ENCODE peak calls at places on chromosomes 5 and 9, in nine cellular contexts. X is fibroblast of villous mesenchyme; Y is GM19239; N is iris pigment epithelial cell; K is mesendoderm; T is effector memory CD8-positive, alpha-beta T cell; I is germinal center; C is GM04503; E is stimulated activated CD4-positive, alpha-beta T cell treated with anti-CD3 and anti-CD28 coated beads, Interleukin-12 subunit alpha, Interleukin-12 subunit beta, amount 100 ng/mL, for 48 hours. U is an unnamed sample.

GRCh38 chr9:134323741-134324358 is 2.4 kb upstream of the RXRA start:
- DNase-seq in X (peak), I (no peak), K (peak), C (no peak), N (no peak), T (no peak), E (no peak), Y (no peak), U (no peak)

GRCh38 chr5:74418709-74419108 is 221.8 kb downstream of the ENC1 start:
- DNase-seq in X (no peak), Y (no peak), C (no peak), I (no peak), N (no peak), E (no peak), K (no peak), T (no peak), U (no peak)

GRCh38 chr9:81613002-81613750 is 76.2 kb downstream of the TLE1 start:
- DNase-seq in T (no peak), K (no peak), X (peak), C (peak), Y (no peak), N (peak), I (no peak), E (no peak), U (peak)

GRCh38 chr5:16819522-16820167 is 116.4 kb downstream of the MYO10 start:
- DNase-seq in K (no peak), N (peak), T (no peak), C (peak), I (no peak), E (no peak), Y (no peak), X (peak), U (peak)

GRCh38 chr9:14478175-14479165 is 164.5 kb upstream of the NFIB start:
- DNase-seq in I (no peak), T (no peak), N (no peak), K (no peak), X (peak), C (no peak), E (no peak), Y (no peak), U (no peak)

GRCh38 chr9:19720374-19720773 is 68.5 kb downstream of the SLC24A2 start:
- DNase-seq in K (peak), I (no peak), C (no peak), E (no peak), X (peak), T (no peak), N (peak), Y (no peak), U (peak)

GRCh38 chr5:60652206-60652605 is 47.8 kb downstream of the DEPDC1B start:
- DNase-seq in C (peak), T (no peak), Y (no peak), K (peak), I (no peak), E (no peak), N (peak), X (peak), U (peak)

GRCh38 chr5:151612689-151613427 is 21.7 kb upstream of the FAT2 start:
- DNase-seq in C (no peak), T (peak), Y (peak), K (peak), X (no peak), N (peak), E (peak), I (no peak), U (no peak)

GRCh38 chr5:53481354-53481886 is 991 bp downstream of the FST start:
- DNase-seq in I (no peak), X (no peak), T (no peak), C (no peak), E (no peak), N (peak), K (no peak), Y (no peak), U (peak)

GRCh38 chr5:40717281-40717680 is 37.6 kb downstream of the PTGER4 start:
- DNase-seq in T (no peak), N (peak), K (no peak), Y (no peak), I (no peak), X (peak), C (peak), E (no peak), U (peak)

GRCh38 chr5:43042176-43042625 is 2.1 kb upstream of the ANXA2R start:
- DNase-seq in K (peak), T (peak), I (peak), N (peak), X (peak), E (peak), C (peak), Y (no peak), U (peak)

GRCh38 chr9:120394058-120394669 is 185.8 kb downstream of the CDK5RAP2 start:
- DNase-seq in K (no peak), E (peak), Y (no peak), I (no peak), X (peak), N (peak), T (no peak), C (peak), U (peak)

GRCh38 chr9:111925784-111926183 is 29.2 kb downstream of the UGCG start:
- DNase-seq in C (no peak), E (no peak), N (peak), K (no peak), I (no peak), X (no peak), T (no peak), Y (no peak), U (no peak)

GRCh38 chr9:120636194-120636957 is 56.4 kb upstream of the CDK5RAP2 start:
- DNase-seq in Y (no peak), X (no peak), E (no peak), I (no peak), C (no peak), K (no peak), N (no peak), T (no peak), U (no peak)

GRCh38 chr9:12973702-12974101 is 198.9 kb downstream of the LURAP1L start:
- DNase-seq in C (no peak), Y (no peak), X (no peak), N (peak), I (no peak), E (no peak), T (no peak), K (no peak), U (no peak)

GRCh38 chr5:169641253-169641652 is 4.2 kb downstream of the DOCK2 start:
- DNase-seq in C (no peak), T (no peak), N (no peak), K (peak), I (no peak), X (peak), E (no peak), Y (no peak), U (peak)

GRCh38 chr5:120386981-120387380 is 77.1 kb upstream of the PRR16 start:
- DNase-seq in I (no peak), E (no peak), C (no peak), N (no peak), X (no peak), Y (no peak), T (no peak), K (no peak), U (no peak)

GRCh38 chr5:115184780-115185179 is 15.1 kb upstream of the TRIM36 start:
- DNase-seq in X (peak), I (no peak), N (peak), T (no peak), E (no peak), C (no peak), K (no peak), Y (no peak), U (no peak)

GRCh38 chr5:52840286-52841050 is 52.8 kb downstream of the ITGA1 start:
- DNase-seq in X (peak), I (no peak), Y (no peak), C (no peak), K (no peak), N (peak), T (no peak), E (no peak), U (peak)

GRCh38 chr9:134278286-134278685 is 48.0 kb upstream of the RXRA start:
- DNase-seq in I (no peak), C (no peak), T (no peak), K (no peak), X (no peak), E (no peak), Y (no peak), N (no peak), U (no peak)

GRCh38 chr5:109986726-109987125 is 297.0 kb downstream of the MAN2A1 start:
- DNase-seq in I (no peak), Y (no peak), X (no peak), N (no peak), K (no peak), E (no peak), C (no peak), T (no peak), U (no peak)

GRCh38 chr5:83430130-83431010 is 41.2 kb upstream of the VCAN start:
- DNase-seq in I (peak), X (peak), N (peak), T (peak), K (peak), E (peak), Y (peak), C (no peak), U (peak)

GRCh38 chr5:132086277-132086794 is 12.7 kb downstream of the CSF2 start:
- DNase-seq in T (no peak), E (no peak), Y (no peak), I (no peak), K (peak), N (peak), C (peak), X (peak), U (peak)

GRCh38 chr5:14399054-14399657 is 182.4 kb upstream of the OTULINL start:
- DNase-seq in K (peak), X (peak), I (peak), E (peak), Y (no peak), C (no peak), T (no peak), N (peak), U (peak)

GRCh38 chr9:127972316-127972871 is 8.4 kb downstream of the EEIG1 start:
- DNase-seq in I (no peak), C (no peak), K (no peak), N (no peak), E (no peak), T (no peak), Y (no peak), X (no peak), U (no peak)

GRCh38 chr9:119375892-119376291 is 6.7 kb upstream of the BRINP1 start:
- DNase-seq in X (peak), N (peak), E (no peak), K (peak), Y (no peak), T (no peak), I (no peak), C (no peak), U (no peak)

GRCh38 chr9:88006511-88007290 is 32.4 kb upstream of the CDK20 start:
- DNase-seq in I (no peak), K (no peak), X (no peak), Y (no peak), N (no peak), C (no peak), T (no peak), E (no peak), U (no peak)

GRCh38 chr9:111983484-111983908 is 86.9 kb downstream of the UGCG start:
- DNase-seq in I (peak), T (no peak), C (no peak), K (no peak), E (no peak), N (no peak), X (no peak), Y (peak), U (no peak)

GRCh38 chr5:73531356-73531755 is 33.1 kb downstream of the BTF3 start:
- DNase-seq in X (no peak), K (no peak), Y (no peak), E (no peak), C (no peak), T (no peak), N (no peak), I (no peak), U (no peak)

GRCh38 chr5:73189816-73190451 is 16.9 kb downstream of the TMEM174 start:
- DNase-seq in I (no peak), K (peak), E (no peak), T (no peak), X (peak), N (peak), C (peak), Y (no peak), U (peak)

GRCh38 chr5:82222597-82223574 is 55.3 kb downstream of the RPS23 start:
- DNase-seq in E (no peak), Y (no peak), I (no peak), X (peak), C (no peak), K (peak), T (no peak), N (peak), U (peak)

GRCh38 chr5:61472172-61472958 is 140.3 kb downstream of the ZSWIM6 start:
- DNase-seq in Y (no peak), E (no peak), T (no peak), X (no peak), N (no peak), K (no peak), I (no peak), C (no peak), U (no peak)

GRCh38 chr9:119963798-119964372 is 594.6 kb upstream of the BRINP1 start:
- DNase-seq in C (peak), Y (no peak), K (peak), X (peak), T (no peak), I (no peak), E (no peak), N (peak), U (peak)

GRCh38 chr9:77827104-77827784 is 179.1 kb upstream of the GNA14 start:
- DNase-seq in T (no peak), Y (no peak), I (no peak), N (no peak), E (no peak), X (no peak), K (no peak), C (no peak), U (no peak)

GRCh38 chr5:179343902-179344300 is 1.4 kb downstream of the ADAMTS2 start:
- DNase-seq in K (peak), T (no peak), X (peak), Y (no peak), I (peak), E (no peak), N (peak), C (no peak), U (peak)

GRCh38 chr9:104361207-104361606 is 142.9 kb upstream of the OR13F1 start:
- DNase-seq in N (no peak), E (no peak), X (no peak), I (no peak), T (no peak), C (no peak), Y (no peak), K (no peak), U (no peak)

U was measured in fibroblast of pulmonary artery.